ENCODE peak calls at places on chromosome X, in five cellular contexts. One of them, this sample, is unnamed.

GRCh38 chrX:2479420-2479780 is 21.4 kb downstream of the DHRSX start:
- DNase-seq in CD8-positive, alpha-beta memory T cell: no peak
- DNase-seq in central memory CD4-positive, alpha-beta T cell: no peak
- DNase-seq in activated CD4-positive, alpha-beta T cell treated with anti-CD3 and anti-CD28 coated beads, Interleukin-2, amount 50 U/mL, for 4 hours: no peak
- DNase-seq in T1000: no peak
- DNase-seq in this sample: no peak

GRCh38 chrX:41142130-41142529 is 56.9 kb downstream of the USP9X start:
- DNase-seq in CD8-positive, alpha-beta memory T cell: no peak
- DNase-seq in central memory CD4-positive, alpha-beta T cell: no peak
- DNase-seq in activated CD4-positive, alpha-beta T cell treated with anti-CD3 and anti-CD28 coated beads, Interleukin-2, amount 50 U/mL, for 4 hours: no peak
- DNase-seq in T1000: no peak
- DNase-seq in this sample: no peak

GRCh38 chrX:43655151-43655676 is 885 bp upstream of the MAOA start:
- DNase-seq in CD8-positive, alpha-beta memory T cell: no peak
- DNase-seq in central memory CD4-positive, alpha-beta T cell: peak
- DNase-seq in activated CD4-positive, alpha-beta T cell treated with anti-CD3 and anti-CD28 coated beads, Interleukin-2, amount 50 U/mL, for 4 hours: peak
- DNase-seq in T1000: no peak
- DNase-seq in this sample: peak

GRCh38 chrX:142052238-142052637 is 148.5 kb downstream of the MAGEC1 start:
- DNase-seq in CD8-positive, alpha-beta memory T cell: no peak
- DNase-seq in central memory CD4-positive, alpha-beta T cell: no peak
- DNase-seq in activated CD4-positive, alpha-beta T cell treated with anti-CD3 and anti-CD28 coated beads, Interleukin-2, amount 50 U/mL, for 4 hours: no peak
- DNase-seq in T1000: no peak
- DNase-seq in this sample: no peak

GRCh38 chrX:107626481-107626880 is 1.8 kb upstream of the PRPS1 start:
- DNase-seq in CD8-positive, alpha-beta memory T cell: no peak
- DNase-seq in central memory CD4-positive, alpha-beta T cell: no peak
- DNase-seq in activated CD4-positive, alpha-beta T cell treated with anti-CD3 and anti-CD28 coated beads, Interleukin-2, amount 50 U/mL, for 4 hours: no peak
- DNase-seq in T1000: no peak
- DNase-seq in this sample: no peak

GRCh38 chrX:49172280-49172780 is 632 bp downstream of the PLP2 start:
- DNase-seq in CD8-positive, alpha-beta memory T cell: peak
- DNase-seq in central memory CD4-positive, alpha-beta T cell: peak
- DNase-seq in activated CD4-positive, alpha-beta T cell treated with anti-CD3 and anti-CD28 coated beads, Interleukin-2, amount 50 U/mL, for 4 hours: peak
- DNase-seq in T1000: peak
- DNase-seq in this sample: peak

GRCh38 chrX:139596068-139596467 is 65.5 kb downstream of the F9 start:
- DNase-seq in CD8-positive, alpha-beta memory T cell: no peak
- DNase-seq in central memory CD4-positive, alpha-beta T cell: no peak
- DNase-seq in activated CD4-positive, alpha-beta T cell treated with anti-CD3 and anti-CD28 coated beads, Interleukin-2, amount 50 U/mL, for 4 hours: no peak
- DNase-seq in T1000: no peak
- DNase-seq in this sample: no peak

GRCh38 chrX:70452143-70452733 is 7.6 kb downstream of the DLG3 start:
- DNase-seq in CD8-positive, alpha-beta memory T cell: peak
- DNase-seq in central memory CD4-positive, alpha-beta T cell: peak
- DNase-seq in activated CD4-positive, alpha-beta T cell treated with anti-CD3 and anti-CD28 coated beads, Interleukin-2, amount 50 U/mL, for 4 hours: peak
- DNase-seq in T1000: peak
- DNase-seq in this sample: peak

GRCh38 chrX:124289443-124289842 is 43.0 kb upstream of the TEX13D start:
- DNase-seq in CD8-positive, alpha-beta memory T cell: no peak
- DNase-seq in central memory CD4-positive, alpha-beta T cell: no peak
- DNase-seq in activated CD4-positive, alpha-beta T cell treated with anti-CD3 and anti-CD28 coated beads, Interleukin-2, amount 50 U/mL, for 4 hours: no peak
- DNase-seq in T1000: no peak
- DNase-seq in this sample: no peak

GRCh38 chrX:118345401-118346257 is at the start of gene WDR44:
- DNase-seq in CD8-positive, alpha-beta memory T cell: peak
- DNase-seq in central memory CD4-positive, alpha-beta T cell: peak
- DNase-seq in activated CD4-positive, alpha-beta T cell treated with anti-CD3 and anti-CD28 coated beads, Interleukin-2, amount 50 U/mL, for 4 hours: peak
- DNase-seq in T1000: peak
- DNase-seq in this sample: peak

GRCh38 chrX:123081766-123082165 is 102.3 kb upstream of the GRIA3 start:
- DNase-seq in CD8-positive, alpha-beta memory T cell: no peak
- DNase-seq in central memory CD4-positive, alpha-beta T cell: no peak
- DNase-seq in activated CD4-positive, alpha-beta T cell treated with anti-CD3 and anti-CD28 coated beads, Interleukin-2, amount 50 U/mL, for 4 hours: no peak
- DNase-seq in T1000: no peak
- DNase-seq in this sample: no peak

GRCh38 chrX:134676440-134676839 is 18.2 kb upstream of the PLAC1 start:
- DNase-seq in CD8-positive, alpha-beta memory T cell: no peak
- DNase-seq in central memory CD4-positive, alpha-beta T cell: no peak
- DNase-seq in activated CD4-positive, alpha-beta T cell treated with anti-CD3 and anti-CD28 coated beads, Interleukin-2, amount 50 U/mL, for 4 hours: no peak
- DNase-seq in T1000: peak
- DNase-seq in this sample: peak

GRCh38 chrX:97504435-97504834 is 620.7 kb downstream of the RPA4 start:
- DNase-seq in CD8-positive, alpha-beta memory T cell: no peak
- DNase-seq in central memory CD4-positive, alpha-beta T cell: no peak
- DNase-seq in activated CD4-positive, alpha-beta T cell treated with anti-CD3 and anti-CD28 coated beads, Interleukin-2, amount 50 U/mL, for 4 hours: no peak
- DNase-seq in T1000: no peak
- DNase-seq in this sample: no peak

GRCh38 chrX:15804563-15804962 is 14.3 kb downstream of the ZRSR2 start:
- DNase-seq in CD8-positive, alpha-beta memory T cell: no peak
- DNase-seq in central memory CD4-positive, alpha-beta T cell: no peak
- DNase-seq in activated CD4-positive, alpha-beta T cell treated with anti-CD3 and anti-CD28 coated beads, Interleukin-2, amount 50 U/mL, for 4 hours: no peak
- DNase-seq in T1000: no peak
- DNase-seq in this sample: no peak

GRCh38 chrX:76987381-76987780 is 459.8 kb upstream of the FGF16 start:
- DNase-seq in CD8-positive, alpha-beta memory T cell: no peak
- DNase-seq in central memory CD4-positive, alpha-beta T cell: no peak
- DNase-seq in activated CD4-positive, alpha-beta T cell treated with anti-CD3 and anti-CD28 coated beads, Interleukin-2, amount 50 U/mL, for 4 hours: no peak
- DNase-seq in T1000: no peak
- DNase-seq in this sample: no peak

GRCh38 chrX:150282953-150283352 is 80.2 kb upstream of the MAMLD1 start:
- DNase-seq in CD8-positive, alpha-beta memory T cell: no peak
- DNase-seq in central memory CD4-positive, alpha-beta T cell: no peak
- DNase-seq in activated CD4-positive, alpha-beta T cell treated with anti-CD3 and anti-CD28 coated beads, Interleukin-2, amount 50 U/mL, for 4 hours: no peak
- DNase-seq in T1000: no peak
- DNase-seq in this sample: no peak

GRCh38 chrX:129606918-129607317 is 47.8 kb downstream of the APLN start:
- DNase-seq in CD8-positive, alpha-beta memory T cell: peak
- DNase-seq in central memory CD4-positive, alpha-beta T cell: peak
- DNase-seq in activated CD4-positive, alpha-beta T cell treated with anti-CD3 and anti-CD28 coated beads, Interleukin-2, amount 50 U/mL, for 4 hours: peak
- DNase-seq in T1000: peak
- DNase-seq in this sample: peak

GRCh38 chrX:23826653-23827052 is 43.7 kb downstream of the SAT1 start:
- DNase-seq in CD8-positive, alpha-beta memory T cell: no peak
- DNase-seq in central memory CD4-positive, alpha-beta T cell: no peak
- DNase-seq in activated CD4-positive, alpha-beta T cell treated with anti-CD3 and anti-CD28 coated beads, Interleukin-2, amount 50 U/mL, for 4 hours: no peak
- DNase-seq in T1000: no peak
- DNase-seq in this sample: no peak

GRCh38 chrX:129238011-129238410 is 285.3 kb downstream of the SMARCA1 start:
- DNase-seq in CD8-positive, alpha-beta memory T cell: no peak
- DNase-seq in central memory CD4-positive, alpha-beta T cell: no peak
- DNase-seq in activated CD4-positive, alpha-beta T cell treated with anti-CD3 and anti-CD28 coated beads, Interleukin-2, amount 50 U/mL, for 4 hours: no peak
- DNase-seq in T1000: no peak
- DNase-seq in this sample: no peak

GRCh38 chrX:22110729-22111494 is 78.8 kb downstream of the PHEX start:
- DNase-seq in CD8-positive, alpha-beta memory T cell: no peak
- DNase-seq in central memory CD4-positive, alpha-beta T cell: no peak
- DNase-seq in activated CD4-positive, alpha-beta T cell treated with anti-CD3 and anti-CD28 coated beads, Interleukin-2, amount 50 U/mL, for 4 hours: no peak
- DNase-seq in T1000: no peak
- DNase-seq in this sample: peak

GRCh38 chrX:7987160-7987992 is 60.2 kb upstream of the PNPLA4 start:
- DNase-seq in CD8-positive, alpha-beta memory T cell: no peak
- DNase-seq in central memory CD4-positive, alpha-beta T cell: no peak
- DNase-seq in activated CD4-positive, alpha-beta T cell treated with anti-CD3 and anti-CD28 coated beads, Interleukin-2, amount 50 U/mL, for 4 hours: no peak
- DNase-seq in T1000: no peak
- DNase-seq in this sample: peak

GRCh38 chrX:48958635-48959094 is 1.3 kb upstream of the OTUD5 start:
- DNase-seq in CD8-positive, alpha-beta memory T cell: no peak
- DNase-seq in central memory CD4-positive, alpha-beta T cell: no peak
- DNase-seq in activated CD4-positive, alpha-beta T cell treated with anti-CD3 and anti-CD28 coated beads, Interleukin-2, amount 50 U/mL, for 4 hours: no peak
- DNase-seq in T1000: peak
- DNase-seq in this sample: peak

GRCh38 chrX:10597871-10598270 is 22.5 kb downstream of the MID1 start:
- DNase-seq in CD8-positive, alpha-beta memory T cell: no peak
- DNase-seq in central memory CD4-positive, alpha-beta T cell: no peak
- DNase-seq in activated CD4-positive, alpha-beta T cell treated with anti-CD3 and anti-CD28 coated beads, Interleukin-2, amount 50 U/mL, for 4 hours: no peak
- DNase-seq in T1000: no peak
- DNase-seq in this sample: peak

GRCh38 chrX:50471390-50471789 is 765 bp upstream of the DGKK start:
- DNase-seq in CD8-positive, alpha-beta memory T cell: no peak
- DNase-seq in central memory CD4-positive, alpha-beta T cell: no peak
- DNase-seq in activated CD4-positive, alpha-beta T cell treated with anti-CD3 and anti-CD28 coated beads, Interleukin-2, amount 50 U/mL, for 4 hours: no peak
- DNase-seq in T1000: no peak
- DNase-seq in this sample: no peak

GRCh38 chrX:86348669-86349068 is 200.4 kb downstream of the DACH2 start:
- DNase-seq in CD8-positive, alpha-beta memory T cell: no peak
- DNase-seq in central memory CD4-positive, alpha-beta T cell: no peak
- DNase-seq in activated CD4-positive, alpha-beta T cell treated with anti-CD3 and anti-CD28 coated beads, Interleukin-2, amount 50 U/mL, for 4 hours: no peak
- DNase-seq in T1000: no peak
- DNase-seq in this sample: no peak